ENCODE peak calls at places on chromosomes 3 and 15, in eight cellular contexts. S is left ventricle myocardium inferior; M is thoracic aorta; N is psoas muscle; T is K562; G is lower lobe of right lung; L is heart left ventricle; Z is CD8-positive, alpha-beta memory T cell. J is an unnamed sample.

GRCh38 chr15:33242165-33242564 is 47.7 kb upstream of the FMN1 start:
- DNase-seq in S (no peak), M (no peak), N (no peak), T (no peak), G (no peak), L (no peak), Z (no peak), J (no peak)

GRCh38 chr15:87816811-87817210 is 439.7 kb downstream of the NTRK3 start:
- DNase-seq in S (no peak), M (no peak), N (no peak), T (no peak), G (no peak), L (no peak), Z (no peak), J (no peak)

GRCh38 chr3:12875857-12876451 is 34.6 kb upstream of the RPL32 start:
- DNase-seq in S (peak; percentile 45), M (no peak), N (peak; percentile 69), T (peak; percentile 88), G (peak; percentile 68), L (peak; percentile 31), Z (peak; percentile 14), J (peak; percentile 86)

GRCh38 chr15:87827126-87827525 is 429.4 kb downstream of the NTRK3 start:
- DNase-seq in S (no peak), M (no peak), N (no peak), T (no peak), G (no peak), L (no peak), Z (no peak), J (no peak)

GRCh38 chr3:111582114-111582461 is 13.1 kb downstream of the ZBED2 start:
- DNase-seq in S (no peak), M (no peak), N (no peak), T (no peak), G (no peak), L (no peak), Z (no peak), J (no peak)

GRCh38 chr15:48358229-48358641 is 27.0 kb downstream of the DUT start:
- DNase-seq in S (no peak), M (no peak), N (no peak), T (peak; percentile 19), G (no peak), L (no peak), Z (no peak), J (no peak)

GRCh38 chr15:88233921-88234320 is 22.6 kb downstream of the NTRK3 start:
- DNase-seq in S (no peak), M (no peak), N (no peak), T (no peak), G (no peak), L (no peak), Z (no peak), J (no peak)

GRCh38 chr3:43638594-43639447 is 17.0 kb upstream of the ANO10 start:
- DNase-seq in S (no peak), M (no peak), N (no peak), T (peak; percentile 92), G (peak; percentile 60), L (no peak), Z (peak; percentile 7), J (no peak)

GRCh38 chr3:69113536-69113935 is 8.9 kb downstream of the LMOD3 start:
- DNase-seq in S (no peak), M (no peak), N (no peak), T (no peak), G (no peak), L (no peak), Z (no peak), J (no peak)

GRCh38 chr3:40079845-40080240 is 229.7 kb upstream of the EIF1B start:
- DNase-seq in S (no peak), M (no peak), N (no peak), T (no peak), G (no peak), L (no peak), Z (no peak), J (no peak)

GRCh38 chr3:39260957-39261356 is 18.9 kb downstream of the CX3CR1 start:
- DNase-seq in S (peak; percentile 84), M (peak; percentile 79), N (peak; percentile 92), T (peak; percentile 65), G (peak; percentile 90), L (peak; percentile 82), Z (peak; percentile 42), J (peak; percentile 94)

GRCh38 chr3:114827495-114827894 is 319.6 kb downstream of the ZBTB20 start:
- DNase-seq in S (no peak), M (no peak), N (no peak), T (peak; percentile 27), G (no peak), L (no peak), Z (no peak), J (no peak)

GRCh38 chr3:12180218-12180617 is 21.5 kb upstream of the TIMP4 start:
- DNase-seq in S (peak; percentile 49), M (no peak), N (peak; percentile 73), T (no peak), G (peak; percentile 86), L (peak; percentile 64), Z (no peak), J (peak; percentile 81)

GRCh38 chr15:32851619-32852416 is 134.0 kb downstream of the GREM1 start:
- DNase-seq in S (no peak), M (no peak), N (no peak), T (no peak), G (no peak), L (no peak), Z (no peak), J (no peak)

GRCh38 chr3:38095687-38096483 is 41.0 kb downstream of the ACAA1 start:
- DNase-seq in S (no peak), M (no peak), N (no peak), T (no peak), G (no peak), L (no peak), Z (no peak), J (no peak)

GRCh38 chr3:47433796-47434195 is 41.9 kb downstream of the SCAP start:
- DNase-seq in S (no peak), M (no peak), N (no peak), T (no peak), G (no peak), L (no peak), Z (no peak), J (no peak)

GRCh38 chr3:189186093-189186492 is 14.3 kb downstream of the TPRG1 start:
- DNase-seq in S (no peak), M (peak; percentile 4), N (no peak), T (no peak), G (no peak), L (peak; percentile 29), Z (no peak), J (peak; percentile 68)

GRCh38 chr3:57078366-57079220 is 18.1 kb downstream of the SPATA12 start:
- DNase-seq in S (peak; percentile 36), M (no peak), N (peak; percentile 84), T (peak; percentile 50), G (peak; percentile 60), L (peak; percentile 41), Z (no peak), J (peak; percentile 68)

GRCh38 chr3:49022751-49023171 is 840 bp downstream of the NDUFAF3 start:
- DNase-seq in S (no peak), M (no peak), N (peak; percentile 53), T (no peak), G (peak; percentile 51), L (no peak), Z (no peak), J (peak; percentile 54)

GRCh38 chr3:183202004-183202722 is 39.6 kb upstream of the LAMP3 start:
- DNase-seq in S (no peak), M (no peak), N (no peak), T (no peak), G (no peak), L (no peak), Z (no peak), J (no peak)

GRCh38 chr3:56763233-56763632 is 38.5 kb downstream of the ARHGEF3 start:
- DNase-seq in S (no peak), M (no peak), N (no peak), T (no peak), G (no peak), L (no peak), Z (no peak), J (no peak)

GRCh38 chr15:64636101-64636500 is 139.3 kb downstream of the RBPMS2 start:
- DNase-seq in S (no peak), M (no peak), N (no peak), T (no peak), G (no peak), L (no peak), Z (no peak), J (no peak)
- H3K27ac ChIP-seq in S (peak overlapping the region; percentile 69), M (no peak overlapping the region), N (no peak overlapping the region), T (no peak overlapping the region), G (peak overlapping the region; percentile 63), L (peak overlapping the region; percentile 14), Z (no peak overlapping the region), J (no peak overlapping the region)

GRCh38 chr3:129609591-129610169 is 3.2 kb upstream of the PLXND1 start:
- DNase-seq in S (no peak), M (no peak), N (no peak), T (no peak), G (no peak), L (no peak), Z (no peak), J (no peak)
- H3K4me1 ChIP-seq in S (peaks cover 90% of the 10 kb centered on the region), M (peaks cover 57% of the 10 kb centered on the region), N (peaks cover 6% of the 10 kb centered on the region), T (peaks cover 76% of the 10 kb centered on the region), G (peaks cover 69% of the 10 kb centered on the region), L (peaks cover 23% of the 10 kb centered on the region), Z (peaks cover 4% of the 10 kb centered on the region), J (peaks cover 14% of the 10 kb centered on the region)

GRCh38 chr15:43196760-43197548 is 11.8 kb downstream of the CCNDBP1 start:
- DNase-seq in S (no peak), M (no peak), N (no peak), T (no peak), G (no peak), L (no peak), Z (no peak), J (no peak)

GRCh38 chr15:43198992-43199391 is 13.8 kb downstream of the CCNDBP1 start:
- DNase-seq in S (no peak), M (no peak), N (no peak), T (no peak), G (no peak), L (no peak), Z (no peak), J (no peak)

GRCh38 chr15:43193710-43194109 is 8.5 kb downstream of the CCNDBP1 start:
- DNase-seq in S (no peak), M (no peak), N (no peak), T (no peak), G (no peak), L (no peak), Z (no peak), J (no peak)

GRCh38 chr15:43190178-43190577 is 5.0 kb downstream of the CCNDBP1 start:
- DNase-seq in S (peak; percentile 85), M (no peak), N (peak; percentile 70), T (no peak), G (no peak), L (peak; percentile 82), Z (no peak), J (peak; percentile 63)

GRCh38 chr15:43194775-43195174 is 9.6 kb downstream of the CCNDBP1 start:
- DNase-seq in S (no peak), M (no peak), N (no peak), T (no peak), G (no peak), L (no peak), Z (no peak), J (no peak)
- H3K27ac ChIP-seq in S (peak overlapping the region; percentile 50), M (no peak overlapping the region), N (peak overlapping the region; percentile 80), T (no peak overlapping the region), G (no peak overlapping the region), L (peak overlapping the region; percentile 5), Z (no peak overlapping the region), J (no peak overlapping the region)

DNA sequence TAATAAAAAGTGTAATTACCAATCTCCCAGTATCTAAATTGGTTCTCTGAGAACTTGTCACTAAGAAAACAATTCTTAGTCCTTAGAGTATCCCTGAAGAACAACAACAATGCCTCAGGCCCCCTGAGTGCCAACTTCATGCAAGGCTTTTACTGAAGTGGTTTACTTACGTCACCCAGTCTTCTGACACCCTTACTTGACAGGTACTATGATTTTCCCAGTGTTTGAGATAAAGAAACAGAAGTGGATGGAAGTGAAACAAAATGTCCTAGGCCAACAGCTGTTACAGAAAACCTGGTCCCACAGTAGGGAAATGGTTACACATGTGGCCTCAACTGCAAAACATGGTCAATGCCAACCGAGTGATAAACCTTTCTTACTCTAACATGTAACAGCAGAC is 331.1 kb downstream of the FOXP1 start:
- DNase-seq in S (no peak), M (no peak), N (no peak), T (no peak), G (peak; percentile 58), L (no peak), Z (no peak), J (no peak)
- H3K4me1 ChIP-seq in S (peaks cover 49% of the 10 kb centered on the region), M (peaks cover 36% of the 10 kb centered on the region), N (peaks cover 10% of the 10 kb centered on the region), T (no peaks in the 10 kb centered on the region), G (peaks cover 34% of the 10 kb centered on the region), L (no peaks in the 10 kb centered on the region), Z (peaks cover 35% of the 10 kb centered on the region), J (peaks cover 14% of the 10 kb centered on the region)